ENCODE peak calls at places on chromosomes 11 and 22, in five cellular contexts. G is endodermal cell; M is stimulated activated CD8-positive, alpha-beta memory T cell treated with anti-CD3 and anti-CD28 coated beads, Interleukin-4, amount 100 ng/mL, for 1 hour; W is HuH-7; U is stimulated activated CD4-positive, alpha-beta T cell treated with anti-CD3 and anti-CD28 coated beads, Interleukin-12 subunit alpha, Interleukin-12 subunit beta, amount 100 ng/mL, for 48 hours. I is an unnamed sample.

GRCh38 chr11:47527186-47527585 is 25.7 kb downstream of the CELF1 start:
- DNase-seq in G (no peak), M (no peak), W (no peak), U (no peak), I (no peak)

GRCh38 chr11:108286369-108286768 is 63.5 kb downstream of the ATM start:
- DNase-seq in G (no peak), M (no peak), W (no peak), U (no peak), I (no peak)

GRCh38 chr22:30878516-30879365 is 89.8 kb downstream of the MORC2 start:
- DNase-seq in G (no peak), M (no peak), W (peak), U (no peak), I (no peak)

GRCh38 chr11:11387201-11387600 is 34.2 kb upstream of the CSNK2A3 start:
- DNase-seq in G (peak), M (no peak), W (no peak), U (no peak), I (no peak)

GRCh38 chr11:45580399-45580798 is 85.0 kb downstream of the CHST1 start:
- DNase-seq in G (peak), M (no peak), W (peak), U (no peak), I (peak)

GRCh38 chr11:128487978-128488377 is 99.4 kb downstream of the ETS1 start:
- DNase-seq in G (no peak), M (no peak), W (no peak), U (no peak), I (no peak)

GRCh38 chr11:91081440-91082088 is 858.7 kb upstream of the CHORDC1 start:
- DNase-seq in G (peak), M (no peak), W (no peak), U (no peak), I (no peak)

GRCh38 chr11:91303754-91304153 is 920.9 kb upstream of the FAT3 start:
- DNase-seq in G (no peak), M (no peak), W (no peak), U (no peak), I (no peak)

I was measured in MM.1S.